ENCODE peak calls at places on chromosomes 3 and 15, in six cellular contexts. Y, T, H, O, P and L are unnamed samples.

GRCh38 chr3:13644341-13645082 is 95.6 kb downstream of the FBLN2 start:
- DNase-seq in Y (no peak), T (no peak), H (no peak), O (no peak), P (no peak), L (no peak)

GRCh38 chr15:59278120-59278519 is 71.5 kb downstream of the LDHAL6B start:
- DNase-seq in Y (no peak), T (no peak), H (no peak), O (no peak), P (no peak), L (no peak)

GRCh38 chr15:71651750-71652186 is 158.6 kb upstream of the NR2E3 start:
- DNase-seq in Y (no peak), T (peak), H (peak), O (no peak), P (peak), L (peak)

GRCh38 chr3:41352526-41352925 is 153.2 kb downstream of the CTNNB1 start:
- DNase-seq in Y (no peak), T (no peak), H (no peak), O (no peak), P (no peak), L (no peak)

GRCh38 chr3:71813704-71814103 is 28.8 kb upstream of the PROK2 start:
- DNase-seq in Y (no peak), T (no peak), H (no peak), O (no peak), P (no peak), L (no peak)

GRCh38 chr3:185308126-185308754 is 54.4 kb upstream of the EHHADH start:
- DNase-seq in Y (peak), T (peak), H (peak), O (no peak), P (peak), L (peak)

GRCh38 chr3:46353639-46354410 is at the start of gene CCR2:
- DNase-seq in Y (no peak), T (no peak), H (no peak), O (no peak), P (no peak), L (peak)

GRCh38 chr15:68204776-68205557 is at the start of gene CALML4:
- DNase-seq in Y (peak), T (no peak), H (no peak), O (peak), P (no peak), L (no peak)

GRCh38 chr15:98954411-98954810 is 53.2 kb downstream of the PGPEP1L start:
- DNase-seq in Y (no peak), T (peak), H (no peak), O (peak), P (no peak), L (no peak)

GRCh38 chr3:57942872-57943283 is 65.3 kb upstream of the FLNB start:
- DNase-seq in Y (no peak), T (no peak), H (no peak), O (peak), P (no peak), L (peak)

GRCh38 chr3:32138545-32139104 is 32.2 kb downstream of the GPD1L start:
- DNase-seq in Y (no peak), T (no peak), H (no peak), O (no peak), P (no peak), L (no peak)

GRCh38 chr3:31041161-31041978 is 146.9 kb upstream of the GADL1 start:
- DNase-seq in Y (no peak), T (peak), H (no peak), O (no peak), P (no peak), L (peak)

GRCh38 chr3:60463655-60464054 is 787.6 kb downstream of the FHIT start:
- DNase-seq in Y (no peak), T (no peak), H (no peak), O (no peak), P (no peak), L (no peak)

GRCh38 chr3:66615643-66616301 is 115.0 kb upstream of the LRIG1 start:
- DNase-seq in Y (no peak), T (no peak), H (no peak), O (no peak), P (no peak), L (no peak)

GRCh38 chr3:106514431-106514830 is 645.6 kb upstream of the CBLB start:
- DNase-seq in Y (no peak), T (peak), H (no peak), O (no peak), P (no peak), L (no peak)